ENCODE peak calls at places on chromosomes 3 and 15, in five cellular contexts. U is testis, Q is body of pancreas, N is A549, E is tibial nerve. O is an unnamed sample.

GRCh38 chr3:32837789-32838188 is 20.0 kb downstream of the TRIM71 start:
- DNase-seq in U (no peak), Q (no peak), N (no peak), E (no peak), O (no peak)

GRCh38 chr15:79450648-79451047 is 18.5 kb downstream of the MINAR1 start:
- DNase-seq in U (no peak), Q (no peak), N (no peak), E (no peak), O (no peak)

GRCh38 chr3:13515786-13516783 is 32.8 kb upstream of the FBLN2 start:
- DNase-seq in U (peak), Q (no peak), N (no peak), E (no peak), O (peak)

GRCh38 chr3:4734454-4734853 is 241.3 kb downstream of the ITPR1 start:
- DNase-seq in U (no peak), Q (no peak), N (no peak), E (no peak), O (no peak)

GRCh38 chr15:96849501-96849900 is 519.0 kb downstream of the NR2F2 start:
- DNase-seq in U (no peak), Q (no peak), N (no peak), E (no peak), O (no peak)

GRCh38 chr3:187208159-187208558 is 10.9 kb downstream of the RTP1 start:
- DNase-seq in U (no peak), Q (no peak), N (no peak), E (no peak), O (no peak)

GRCh38 chr15:66700802-66701421 is 1.1 kb upstream of the SMAD6 start:
- DNase-seq in U (peak), Q (peak), N (peak), E (peak), O (peak)

GRCh38 chr3:105653161-105653560 is 215.7 kb downstream of the CBLB start:
- DNase-seq in U (no peak), Q (no peak), N (no peak), E (no peak), O (no peak)

GRCh38 chr3:157786216-157786615 is 283.0 kb upstream of the VEPH1 start:
- DNase-seq in U (no peak), Q (no peak), N (peak), E (no peak), O (no peak)

GRCh38 chr3:13019243-13019701 is 54.0 kb downstream of the IQSEC1 start:
- DNase-seq in U (no peak), Q (no peak), N (no peak), E (no peak), O (no peak)

GRCh38 chr15:52466134-52466701 is 62.5 kb downstream of the MYO5A start:
- DNase-seq in U (peak), Q (no peak), N (no peak), E (no peak), O (peak)

GRCh38 chr3:44825264-44825925 is 36.3 kb upstream of the TMEM42 start:
- DNase-seq in U (no peak), Q (no peak), N (peak), E (no peak), O (peak)

GRCh38 chr3:42891042-42891441 is 14.9 kb upstream of the ZNF662 start:
- DNase-seq in U (no peak), Q (no peak), N (no peak), E (no peak), O (no peak)

GRCh38 chr3:129001817-129002572 is 891 bp downstream of the EFCC1 start:
- DNase-seq in U (no peak), Q (no peak), N (peak), E (no peak), O (no peak)

GRCh38 chr3:119346076-119346496 is 51.9 kb downstream of the ARHGAP31 start:
- DNase-seq in U (no peak), Q (no peak), N (no peak), E (no peak), O (no peak)

GRCh38 chr3:133535971-133536634 is 37.4 kb upstream of the CDV3 start:
- DNase-seq in U (peak), Q (peak), N (peak), E (no peak), O (no peak)

GRCh38 chr15:27589782-27590181 is 509.3 kb downstream of the OCA2 start:
- DNase-seq in U (no peak), Q (no peak), N (no peak), E (no peak), O (no peak)

GRCh38 chr3:171459130-171459941 is 869 bp downstream of the TNIK start:
- DNase-seq in U (peak), Q (peak), N (peak), E (no peak), O (peak)

GRCh38 chr3:111681705-111682426 is 86.7 kb upstream of the ZBED2 start:
- DNase-seq in U (no peak), Q (no peak), N (no peak), E (no peak), O (no peak)

GRCh38 chr15:60530168-60530567 is 51.2 kb upstream of the ICE2 start:
- DNase-seq in U (no peak), Q (no peak), N (no peak), E (no peak), O (no peak)

GRCh38 chr15:75843618-75844610 is 667 bp downstream of the UBE2Q2 start:
- DNase-seq in U (peak), Q (peak), N (peak), E (peak), O (peak)
- TF ChIP-seq POLR2A in U (no peak), Q (peak), N (peak), E (no peak), O (peak)

DNA sequence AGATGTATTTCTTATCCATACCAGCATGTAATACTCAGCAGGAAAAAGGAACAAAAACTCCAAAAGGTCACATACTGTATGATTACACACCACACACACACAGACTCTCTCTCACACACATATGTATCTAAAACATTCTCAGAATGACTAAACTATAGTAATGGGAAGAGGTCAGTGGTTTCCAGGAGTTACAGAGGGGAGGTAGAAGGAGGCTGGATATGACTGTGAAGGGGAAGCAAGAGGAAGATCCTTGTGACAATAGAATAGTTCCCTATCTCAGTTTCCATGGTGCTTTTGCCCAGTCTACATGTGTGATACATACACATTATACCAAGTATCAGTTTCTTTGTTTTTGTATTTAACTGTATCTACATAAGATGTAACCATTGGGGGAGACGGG is 190.1 kb downstream of the IL5RA start:
- DNase-seq in U (no peak), Q (no peak), N (no peak), E (no peak), O (no peak)
- TF ChIP-seq POLR2A in U (no peak), Q (no peak), N (no peak), E (no peak), O (no peak)

GRCh38 chr3:55508335-55508734 is 21.2 kb upstream of the WNT5A start:
- DNase-seq in U (no peak), Q (no peak), N (no peak), E (no peak), O (no peak)

GRCh38 chr3:55515550-55516246 is 28.6 kb upstream of the WNT5A start:
- DNase-seq in U (no peak), Q (no peak), N (no peak), E (no peak), O (no peak)

GRCh38 chr3:55512586-55513343 is 25.7 kb upstream of the WNT5A start:
- DNase-seq in U (no peak), Q (no peak), N (no peak), E (no peak), O (no peak)

GRCh38 chr3:55514962-55515361 is 27.9 kb upstream of the WNT5A start:
- DNase-seq in U (no peak), Q (no peak), N (no peak), E (no peak), O (no peak)

GRCh38 chr3:55511895-55512585 is 24.9 kb upstream of the WNT5A start:
- DNase-seq in U (no peak), Q (no peak), N (no peak), E (no peak), O (no peak)
- TF ChIP-seq POLR2A in U (no peak), Q (no peak), N (no peak), E (no peak), O (no peak)

GRCh38 chr3:15205934-15206661 is at the start of gene CAPN7:
- DNase-seq in U (peak), Q (peak), N (peak), E (peak), O (peak)

GRCh38 chr3:15207836-15208504 is 1.9 kb downstream of the CAPN7 start:
- DNase-seq in U (no peak), Q (no peak), N (no peak), E (no peak), O (no peak)

GRCh38 chr3:15204005-15204404 is 2.0 kb upstream of the CAPN7 start:
- DNase-seq in U (no peak), Q (no peak), N (peak), E (no peak), O (peak)

GRCh38 chr3:15205482-15205933 is 538 bp upstream of the CAPN7 start:
- DNase-seq in U (no peak), Q (no peak), N (no peak), E (no peak), O (no peak)

GRCh38 chr3:15206662-15207576 is 873 bp downstream of the CAPN7 start:
- DNase-seq in U (peak), Q (peak), N (peak), E (no peak), O (peak)
- TF ChIP-seq POLR2A in U (no peak), Q (no peak), N (no peak), E (no peak), O (no peak)

O was measured in NB4.